ENCODE peak calls at places on chromosomes 3 and 15, in nine cellular contexts. K, W, F, G, L, X, R, T and I are unnamed samples.

GRCh38 chr3:49654955-49655556 is 19.1 kb upstream of the APEH start:
- DNase-seq in W (no peak), G (no peak), F (no peak), T (no peak), K (no peak), L (no peak), X (no peak), R (no peak), I (no peak)

GRCh38 chr15:94097567-94097966 is 133.8 kb upstream of the MCTP2 start:
- DNase-seq in F (peak), R (no peak), W (peak), G (no peak), X (no peak), K (no peak), T (no peak), L (no peak), I (no peak)

GRCh38 chr15:82313446-82313845 is 35.8 kb downstream of the GOLGA6L10 start:
- DNase-seq in L (no peak), G (no peak), X (no peak), K (no peak), W (no peak), T (no peak), F (no peak), R (no peak), I (no peak)

GRCh38 chr15:25705430-25706115 is 157.6 kb downstream of the ATP10A start:
- DNase-seq in X (no peak), W (peak), F (no peak), R (no peak), G (no peak), K (peak), T (no peak), L (no peak), I (no peak)

GRCh38 chr3:37849146-37849545 is 12.5 kb upstream of the CTDSPL start:
- DNase-seq in L (no peak), F (no peak), G (no peak), X (no peak), R (no peak), T (no peak), W (no peak), K (no peak), I (no peak)

GRCh38 chr3:160450846-160451245 is 1.3 kb upstream of the TRIM59 start:
- DNase-seq in L (peak), X (peak), T (no peak), R (no peak), W (peak), F (peak), G (peak), K (no peak), I (no peak)

GRCh38 chr15:38414351-38414750 is 39.6 kb upstream of the FAM98B start:
- DNase-seq in K (peak), T (peak), W (peak), G (peak), F (peak), X (peak), R (no peak), L (peak), I (no peak)

GRCh38 chr15:78201281-78202190 is 32.8 kb downstream of the ACSBG1 start:
- DNase-seq in X (no peak), T (no peak), L (no peak), R (no peak), F (no peak), W (no peak), K (no peak), G (no peak), I (no peak)

GRCh38 chr3:4067893-4068292 is 235.3 kb upstream of the SETMAR start:
- DNase-seq in L (no peak), T (no peak), G (no peak), R (no peak), W (no peak), X (no peak), K (no peak), F (no peak), I (no peak)

GRCh38 chr15:41928637-41929620 is 35.1 kb upstream of the SPTBN5 start:
- DNase-seq in X (peak), R (peak), T (peak), W (no peak), L (no peak), K (peak), F (no peak), G (no peak), I (no peak)

GRCh38 chr15:57496594-57496945 is 95.1 kb upstream of the MYZAP start:
- DNase-seq in W (no peak), L (no peak), G (no peak), K (no peak), T (no peak), F (no peak), R (no peak), X (no peak), I (no peak)

GRCh38 chr3:98573231-98573728 is 20.1 kb downstream of the CPOX start:
- DNase-seq in X (peak), G (no peak), T (peak), K (no peak), R (no peak), F (peak), L (peak), W (no peak), I (no peak)
- TF ChIP-seq CTCF in X (peak), G (peak), T (peak), K (peak), R (peak), F (peak), L (peak), W (peak), I (peak)

GRCh38 chr15:64891546-64891945 is 20.2 kb upstream of the ANKDD1A start:
- DNase-seq in F (no peak), W (no peak), T (peak), K (no peak), R (peak), L (no peak), X (no peak), G (no peak), I (no peak)

GRCh38 chr15:64894395-64895056 is 17.2 kb upstream of the ANKDD1A start:
- DNase-seq in L (no peak), R (peak), W (no peak), K (no peak), X (no peak), T (peak), G (no peak), F (no peak), I (peak)

GRCh38 chr15:64895285-64896065 is 16.2 kb upstream of the ANKDD1A start:
- DNase-seq in F (peak), W (no peak), R (peak), G (no peak), T (peak), L (peak), X (peak), K (no peak), I (peak)

GRCh38 chr15:64892850-64893403 is 18.8 kb upstream of the ANKDD1A start:
- DNase-seq in R (peak), G (no peak), X (no peak), L (no peak), W (no peak), T (peak), K (no peak), F (no peak), I (no peak)

DNA sequence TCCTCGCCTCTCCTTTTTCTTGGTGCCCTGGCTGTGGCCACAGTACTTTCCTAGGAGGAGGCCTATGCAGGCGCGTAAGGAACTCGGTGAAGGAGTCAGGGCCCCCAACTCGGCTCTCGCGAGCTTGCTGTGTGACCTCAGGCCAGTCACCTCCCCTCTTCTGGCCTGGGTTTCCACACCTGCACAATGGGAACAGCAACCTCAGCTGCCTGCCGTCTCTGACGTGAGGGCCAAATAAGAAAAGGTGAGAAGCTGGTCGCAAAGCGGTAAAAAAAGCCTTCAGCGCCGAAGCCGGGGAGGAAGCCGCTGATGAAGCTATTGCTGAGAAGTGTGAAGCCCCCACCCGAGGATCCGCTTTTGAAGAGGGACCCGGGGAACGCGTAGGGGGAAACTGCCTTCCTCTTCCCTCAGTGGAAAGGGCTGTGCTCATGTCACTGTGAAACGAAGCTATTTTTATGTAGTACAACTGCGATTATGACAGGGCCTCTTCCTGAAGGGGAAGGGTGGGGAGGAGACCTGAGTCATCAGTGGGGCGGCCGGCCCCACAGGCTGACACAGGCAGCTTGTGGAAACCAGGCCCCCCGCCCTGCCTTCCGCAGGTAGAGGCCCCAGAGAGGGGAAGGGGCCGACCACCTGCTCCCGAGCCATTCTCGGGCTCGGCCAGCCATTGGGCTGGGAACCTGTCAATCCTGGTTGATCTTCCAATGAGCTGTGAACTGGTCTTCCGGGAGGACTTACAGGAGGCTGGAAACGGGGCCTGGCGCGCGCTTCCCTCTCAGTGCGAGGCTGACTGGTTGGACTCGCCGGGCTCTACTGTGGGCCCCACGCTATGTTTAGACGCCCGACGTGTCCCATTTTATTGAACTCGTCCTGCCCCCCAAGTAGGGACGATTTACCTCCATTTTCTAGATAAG is 18.0 kb upstream of the ANKDD1A start:
- DNase-seq in X (peak), R (peak), T (peak), W (peak), F (peak), G (peak), L (peak), K (peak), I (peak)
- H3K4me3 ChIP-seq in X (no peak), R (peak), T (peak), W (peak), F (no peak), G (no peak), L (no peak), K (peak), I (peak)

DNA sequence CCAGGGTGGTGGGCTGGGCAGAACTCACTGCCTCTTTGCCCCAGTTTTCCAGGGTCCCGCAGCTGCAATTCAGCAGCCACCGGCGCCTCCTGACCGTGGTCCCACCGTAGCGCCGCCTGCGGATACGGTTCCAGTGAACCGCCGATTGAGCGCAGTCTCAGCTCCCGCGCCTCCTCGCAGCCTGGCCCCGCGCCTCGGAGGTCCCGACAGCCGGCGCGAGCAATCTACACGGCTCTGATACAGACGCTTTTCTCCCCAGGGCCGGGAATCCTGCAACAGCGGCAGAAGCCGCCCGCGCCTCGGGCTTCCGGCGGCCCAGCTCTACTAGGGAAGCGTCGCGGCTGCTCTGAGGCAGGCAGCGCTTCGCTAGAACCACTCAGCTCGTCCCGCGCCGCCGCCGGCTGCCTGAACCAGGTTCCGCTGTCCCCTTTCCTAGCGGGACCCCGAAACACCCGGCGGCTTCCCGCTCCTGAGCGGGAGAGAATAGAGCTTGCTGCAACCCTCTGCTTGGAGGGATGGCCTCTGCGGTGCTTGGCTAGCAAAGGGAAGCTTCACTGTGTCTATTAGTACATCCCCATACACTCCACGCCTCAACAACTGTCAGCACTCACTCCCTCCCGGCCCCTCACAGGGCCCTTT is 3.1 kb downstream of the FOXL2NB start:
- DNase-seq in K (no peak), T (no peak), F (no peak), R (no peak), W (peak), G (no peak), X (peak), L (peak), I (no peak)
- TF ChIP-seq CTCF in K (no peak), T (no peak), F (no peak), R (no peak), W (no peak), G (no peak), X (no peak), L (no peak), I (no peak)

GRCh38 chr3:29331830-29332637 is 51.2 kb downstream of the RBMS3 start:
- DNase-seq in T (peak), L (no peak), W (no peak), R (no peak), K (no peak), G (no peak), X (peak), F (no peak), I (no peak)

GRCh38 chr3:29335438-29335837 is 54.6 kb downstream of the RBMS3 start:
- DNase-seq in F (peak), L (peak), K (peak), G (peak), R (no peak), T (no peak), X (peak), W (peak), I (no peak)

GRCh38 chr3:29333520-29333919 is 52.6 kb downstream of the RBMS3 start:
- DNase-seq in L (no peak), T (no peak), X (peak), K (no peak), W (no peak), F (no peak), R (no peak), G (no peak), I (no peak)

GRCh38 chr3:29335921-29336320 is 55.0 kb downstream of the RBMS3 start:
- DNase-seq in R (no peak), K (no peak), W (no peak), L (no peak), F (no peak), T (no peak), G (no peak), X (peak), I (no peak)

DNA sequence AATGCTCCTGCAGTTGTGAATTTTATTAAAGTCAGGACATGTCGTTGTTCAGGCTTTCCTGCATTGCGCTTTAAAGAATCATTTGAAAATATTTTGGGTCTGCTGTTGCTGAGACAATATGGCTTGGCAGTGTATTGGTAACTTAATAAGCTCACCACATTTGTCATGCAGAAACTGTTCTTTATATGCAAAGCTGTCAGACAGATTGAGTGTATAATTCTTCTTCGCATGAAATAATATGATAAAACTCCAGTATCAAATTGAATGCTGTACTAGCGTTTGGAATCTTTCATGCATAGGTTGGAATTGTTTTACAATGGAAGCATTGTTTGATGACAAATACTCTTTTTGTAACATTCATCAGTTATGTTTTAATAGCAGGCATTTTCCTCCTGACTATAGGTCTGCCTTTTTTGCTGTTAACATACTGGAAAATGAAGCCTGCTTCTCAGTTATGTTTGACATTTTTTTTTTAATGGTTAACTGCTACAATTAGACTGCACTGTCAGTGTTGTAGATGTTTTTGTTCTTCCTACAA is 53.9 kb downstream of the RBMS3 start:
- DNase-seq in T (no peak), G (no peak), K (no peak), X (no peak), R (no peak), F (no peak), L (no peak), W (peak), I (no peak)
- H3K4me3 ChIP-seq in T (no peak), G (no peak), K (no peak), X (no peak), R (no peak), F (no peak), L (peak), W (peak), I (no peak)